ENCODE peak calls at places on chromosomes 12 and 14, in ten cellular contexts. One of them, this sample, is unnamed.

GRCh38 chr12:27521066-27521465 is 2.9 kb upstream of the PPFIBP1 start:
- DNase-seq in CD4-positive, alpha-beta T cell: no peak
- DNase-seq in adrenal gland: no peak
- DNase-seq in Panc1: no peak
- DNase-seq in psoas muscle: no peak
- DNase-seq in caudate nucleus: no peak
- DNase-seq in A549: no peak
- DNase-seq in lower lobe of right lung: no peak
- DNase-seq in fibroblast of lung: peak
- DNase-seq in GM23248: peak
- DNase-seq in this sample: no peak

GRCh38 chr12:95262808-95263207 is 45.2 kb downstream of the VEZT start:
- DNase-seq in CD4-positive, alpha-beta T cell: no peak
- DNase-seq in adrenal gland: no peak
- DNase-seq in Panc1: no peak
- DNase-seq in psoas muscle: no peak
- DNase-seq in caudate nucleus: no peak
- DNase-seq in A549: no peak
- DNase-seq in lower lobe of right lung: no peak
- DNase-seq in fibroblast of lung: no peak
- DNase-seq in GM23248: no peak
- DNase-seq in this sample: no peak

GRCh38 chr12:1842183-1842904 is 22.0 kb downstream of the LRTM2 start:
- DNase-seq in CD4-positive, alpha-beta T cell: no peak
- DNase-seq in adrenal gland: no peak
- DNase-seq in Panc1: no peak
- DNase-seq in psoas muscle: no peak
- DNase-seq in caudate nucleus: no peak
- DNase-seq in A549: no peak
- DNase-seq in lower lobe of right lung: peak
- DNase-seq in fibroblast of lung: no peak
- DNase-seq in GM23248: no peak
- DNase-seq in this sample: no peak

GRCh38 chr12:66984962-66985361 is 284.2 kb upstream of the CAND1 start:
- DNase-seq in CD4-positive, alpha-beta T cell: no peak
- DNase-seq in adrenal gland: no peak
- DNase-seq in Panc1: no peak
- DNase-seq in psoas muscle: no peak
- DNase-seq in caudate nucleus: no peak
- DNase-seq in A549: no peak
- DNase-seq in lower lobe of right lung: no peak
- DNase-seq in fibroblast of lung: peak
- DNase-seq in GM23248: no peak
- DNase-seq in this sample: peak

GRCh38 chr14:55850803-55851202 is 267.4 kb upstream of the PELI2 start:
- DNase-seq in CD4-positive, alpha-beta T cell: no peak
- DNase-seq in adrenal gland: no peak
- DNase-seq in Panc1: no peak
- DNase-seq in psoas muscle: no peak
- DNase-seq in caudate nucleus: no peak
- DNase-seq in A549: no peak
- DNase-seq in lower lobe of right lung: no peak
- DNase-seq in fibroblast of lung: peak
- DNase-seq in GM23248: peak
- DNase-seq in this sample: no peak

GRCh38 chr12:89472508-89472907 is 52.1 kb downstream of the GALNT4 start:
- DNase-seq in CD4-positive, alpha-beta T cell: no peak
- DNase-seq in adrenal gland: no peak
- DNase-seq in Panc1: no peak
- DNase-seq in psoas muscle: no peak
- DNase-seq in caudate nucleus: no peak
- DNase-seq in A549: no peak
- DNase-seq in lower lobe of right lung: no peak
- DNase-seq in fibroblast of lung: peak
- DNase-seq in GM23248: peak
- DNase-seq in this sample: no peak

GRCh38 chr14:89417469-89418225 is 614 bp upstream of the FOXN3 start:
- DNase-seq in CD4-positive, alpha-beta T cell: peak
- DNase-seq in adrenal gland: peak
- DNase-seq in Panc1: no peak
- DNase-seq in psoas muscle: peak
- DNase-seq in caudate nucleus: no peak
- DNase-seq in A549: peak
- DNase-seq in lower lobe of right lung: peak
- DNase-seq in fibroblast of lung: peak
- DNase-seq in GM23248: peak
- DNase-seq in this sample: no peak

GRCh38 chr12:12600659-12601058 is 11.0 kb upstream of the CREBL2 start:
- DNase-seq in CD4-positive, alpha-beta T cell: no peak
- DNase-seq in adrenal gland: peak
- DNase-seq in Panc1: no peak
- DNase-seq in psoas muscle: no peak
- DNase-seq in caudate nucleus: no peak
- DNase-seq in A549: peak
- DNase-seq in lower lobe of right lung: peak
- DNase-seq in fibroblast of lung: no peak
- DNase-seq in GM23248: no peak
- DNase-seq in this sample: no peak

GRCh38 chr14:71729581-71729980 is 202.6 kb upstream of the RGS6 start:
- DNase-seq in CD4-positive, alpha-beta T cell: no peak
- DNase-seq in adrenal gland: no peak
- DNase-seq in Panc1: no peak
- DNase-seq in psoas muscle: no peak
- DNase-seq in caudate nucleus: no peak
- DNase-seq in A549: no peak
- DNase-seq in lower lobe of right lung: no peak
- DNase-seq in fibroblast of lung: peak
- DNase-seq in GM23248: no peak
- DNase-seq in this sample: no peak

GRCh38 chr14:71730471-71730870 is 201.8 kb upstream of the RGS6 start:
- DNase-seq in CD4-positive, alpha-beta T cell: no peak
- DNase-seq in adrenal gland: no peak
- DNase-seq in Panc1: no peak
- DNase-seq in psoas muscle: no peak
- DNase-seq in caudate nucleus: no peak
- DNase-seq in A549: no peak
- DNase-seq in lower lobe of right lung: no peak
- DNase-seq in fibroblast of lung: peak
- DNase-seq in GM23248: peak
- DNase-seq in this sample: no peak

GRCh38 chr14:71728386-71728785 is 203.8 kb upstream of the RGS6 start:
- DNase-seq in CD4-positive, alpha-beta T cell: no peak
- DNase-seq in adrenal gland: no peak
- DNase-seq in Panc1: no peak
- DNase-seq in psoas muscle: no peak
- DNase-seq in caudate nucleus: no peak
- DNase-seq in A549: no peak
- DNase-seq in lower lobe of right lung: no peak
- DNase-seq in fibroblast of lung: peak
- DNase-seq in GM23248: peak
- DNase-seq in this sample: no peak

GRCh38 chr14:71733210-71733883 is 198.9 kb upstream of the RGS6 start:
- DNase-seq in CD4-positive, alpha-beta T cell: no peak
- DNase-seq in adrenal gland: no peak
- DNase-seq in Panc1: no peak
- DNase-seq in psoas muscle: no peak
- DNase-seq in caudate nucleus: no peak
- DNase-seq in A549: no peak
- DNase-seq in lower lobe of right lung: no peak
- DNase-seq in fibroblast of lung: peak
- DNase-seq in GM23248: peak
- DNase-seq in this sample: no peak

DNA sequence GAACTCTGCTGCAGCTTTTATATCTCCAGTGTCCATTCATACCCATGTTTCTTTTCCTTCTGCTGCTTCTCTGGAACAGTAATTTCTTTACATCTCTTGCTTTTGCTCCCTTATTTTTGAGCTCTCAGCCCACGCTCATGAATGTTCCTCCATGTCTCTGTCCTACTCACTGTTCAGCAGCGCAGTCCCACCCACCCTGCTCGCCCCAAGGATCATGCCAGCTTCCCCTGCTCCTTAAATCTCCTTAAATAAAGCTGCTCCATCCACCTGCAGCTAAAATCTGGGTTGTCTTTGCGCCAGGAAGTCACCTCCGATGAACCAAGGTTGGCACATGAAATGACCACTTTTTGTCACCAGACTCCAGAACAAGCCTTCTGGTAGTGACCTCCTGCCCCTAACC is 201.1 kb upstream of the RGS6 start:
- DNase-seq in CD4-positive, alpha-beta T cell: no peak
- DNase-seq in adrenal gland: no peak
- DNase-seq in Panc1: no peak
- DNase-seq in psoas muscle: no peak
- DNase-seq in caudate nucleus: no peak
- DNase-seq in A549: no peak
- DNase-seq in lower lobe of right lung: no peak
- DNase-seq in fibroblast of lung: no peak
- DNase-seq in GM23248: no peak
- DNase-seq in this sample: no peak
- H3K27ac ChIP-seq in CD4-positive, alpha-beta T cell: no peak
- H3K27ac ChIP-seq in adrenal gland: no peak
- H3K27ac ChIP-seq in Panc1: no peak
- H3K27ac ChIP-seq in psoas muscle: no peak
- H3K27ac ChIP-seq in caudate nucleus: peak
- H3K27ac ChIP-seq in A549: no peak
- H3K27ac ChIP-seq in lower lobe of right lung: no peak
- H3K27ac ChIP-seq in fibroblast of lung: no peak
- H3K27ac ChIP-seq in GM23248: peak
- H3K27ac ChIP-seq in this sample: no peak

GRCh38 chr14:105335735-105336476 is 21.4 kb downstream of the PACS2 start:
- DNase-seq in CD4-positive, alpha-beta T cell: no peak
- DNase-seq in adrenal gland: peak
- DNase-seq in Panc1: no peak
- DNase-seq in psoas muscle: peak
- DNase-seq in caudate nucleus: no peak
- DNase-seq in A549: no peak
- DNase-seq in lower lobe of right lung: peak
- DNase-seq in fibroblast of lung: no peak
- DNase-seq in GM23248: no peak
- DNase-seq in this sample: no peak

GRCh38 chr14:105337966-105338365 is 23.4 kb downstream of the PACS2 start:
- DNase-seq in CD4-positive, alpha-beta T cell: no peak
- DNase-seq in adrenal gland: peak
- DNase-seq in Panc1: no peak
- DNase-seq in psoas muscle: peak
- DNase-seq in caudate nucleus: no peak
- DNase-seq in A549: no peak
- DNase-seq in lower lobe of right lung: peak
- DNase-seq in fibroblast of lung: no peak
- DNase-seq in GM23248: no peak
- DNase-seq in this sample: no peak

GRCh38 chr14:105336477-105337287 is 22.1 kb downstream of the PACS2 start:
- DNase-seq in CD4-positive, alpha-beta T cell: no peak
- DNase-seq in adrenal gland: no peak
- DNase-seq in Panc1: no peak
- DNase-seq in psoas muscle: no peak
- DNase-seq in caudate nucleus: no peak
- DNase-seq in A549: no peak
- DNase-seq in lower lobe of right lung: peak
- DNase-seq in fibroblast of lung: no peak
- DNase-seq in GM23248: no peak
- DNase-seq in this sample: no peak

GRCh38 chr14:105338392-105338791 is 23.8 kb downstream of the PACS2 start:
- DNase-seq in CD4-positive, alpha-beta T cell: no peak
- DNase-seq in adrenal gland: no peak
- DNase-seq in Panc1: no peak
- DNase-seq in psoas muscle: no peak
- DNase-seq in caudate nucleus: no peak
- DNase-seq in A549: no peak
- DNase-seq in lower lobe of right lung: peak
- DNase-seq in fibroblast of lung: no peak
- DNase-seq in GM23248: no peak
- DNase-seq in this sample: no peak

DNA sequence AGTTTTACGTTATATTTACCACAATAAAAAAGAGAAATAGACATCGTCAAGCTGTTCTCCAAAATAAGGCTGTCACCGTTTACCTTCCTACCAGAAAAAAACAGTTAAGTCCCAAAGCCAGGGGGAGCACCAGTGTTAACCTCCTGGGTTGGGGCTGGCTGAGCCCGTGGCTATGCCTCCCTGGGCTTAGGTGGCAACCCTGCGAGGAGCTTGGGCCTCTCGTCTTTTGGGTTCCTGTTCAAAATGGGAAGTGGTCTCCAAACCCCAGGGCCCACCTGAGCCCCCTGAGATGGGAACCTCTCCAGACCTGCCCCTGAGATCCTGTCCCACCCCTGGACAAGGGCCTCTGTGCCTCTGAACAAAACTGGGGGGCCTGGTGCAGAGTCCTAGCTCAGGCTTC is 22.9 kb downstream of the PACS2 start:
- DNase-seq in CD4-positive, alpha-beta T cell: no peak
- DNase-seq in adrenal gland: no peak
- DNase-seq in Panc1: no peak
- DNase-seq in psoas muscle: no peak
- DNase-seq in caudate nucleus: no peak
- DNase-seq in A549: no peak
- DNase-seq in lower lobe of right lung: peak
- DNase-seq in fibroblast of lung: no peak
- DNase-seq in GM23248: no peak
- DNase-seq in this sample: no peak
- H3K27ac ChIP-seq in CD4-positive, alpha-beta T cell: no peak
- H3K27ac ChIP-seq in adrenal gland: no peak
- H3K27ac ChIP-seq in Panc1: no peak
- H3K27ac ChIP-seq in psoas muscle: peak
- H3K27ac ChIP-seq in caudate nucleus: no peak
- H3K27ac ChIP-seq in A549: no peak
- H3K27ac ChIP-seq in lower lobe of right lung: no peak
- H3K27ac ChIP-seq in fibroblast of lung: no peak
- H3K27ac ChIP-seq in GM23248: no peak
- H3K27ac ChIP-seq in this sample: no peak

GRCh38 chr14:51715250-51715649 is 63.5 kb downstream of the FRMD6 start:
- DNase-seq in CD4-positive, alpha-beta T cell: no peak
- DNase-seq in adrenal gland: no peak
- DNase-seq in Panc1: no peak
- DNase-seq in psoas muscle: no peak
- DNase-seq in caudate nucleus: no peak
- DNase-seq in A549: no peak
- DNase-seq in lower lobe of right lung: no peak
- DNase-seq in fibroblast of lung: no peak
- DNase-seq in GM23248: no peak
- DNase-seq in this sample: no peak

GRCh38 chr14:51716610-51717009 is 64.9 kb downstream of the FRMD6 start:
- DNase-seq in CD4-positive, alpha-beta T cell: no peak
- DNase-seq in adrenal gland: no peak
- DNase-seq in Panc1: no peak
- DNase-seq in psoas muscle: no peak
- DNase-seq in caudate nucleus: no peak
- DNase-seq in A549: no peak
- DNase-seq in lower lobe of right lung: no peak
- DNase-seq in fibroblast of lung: peak
- DNase-seq in GM23248: peak
- DNase-seq in this sample: no peak

GRCh38 chr14:51719970-51720369 is 68.3 kb downstream of the FRMD6 start:
- DNase-seq in CD4-positive, alpha-beta T cell: no peak
- DNase-seq in adrenal gland: no peak
- DNase-seq in Panc1: no peak
- DNase-seq in psoas muscle: no peak
- DNase-seq in caudate nucleus: no peak
- DNase-seq in A549: no peak
- DNase-seq in lower lobe of right lung: no peak
- DNase-seq in fibroblast of lung: no peak
- DNase-seq in GM23248: no peak
- DNase-seq in this sample: no peak

GRCh38 chr14:51711505-51711904 is 59.8 kb downstream of the FRMD6 start:
- DNase-seq in CD4-positive, alpha-beta T cell: no peak
- DNase-seq in adrenal gland: no peak
- DNase-seq in Panc1: no peak
- DNase-seq in psoas muscle: no peak
- DNase-seq in caudate nucleus: no peak
- DNase-seq in A549: no peak
- DNase-seq in lower lobe of right lung: no peak
- DNase-seq in fibroblast of lung: no peak
- DNase-seq in GM23248: peak
- DNase-seq in this sample: no peak

DNA sequence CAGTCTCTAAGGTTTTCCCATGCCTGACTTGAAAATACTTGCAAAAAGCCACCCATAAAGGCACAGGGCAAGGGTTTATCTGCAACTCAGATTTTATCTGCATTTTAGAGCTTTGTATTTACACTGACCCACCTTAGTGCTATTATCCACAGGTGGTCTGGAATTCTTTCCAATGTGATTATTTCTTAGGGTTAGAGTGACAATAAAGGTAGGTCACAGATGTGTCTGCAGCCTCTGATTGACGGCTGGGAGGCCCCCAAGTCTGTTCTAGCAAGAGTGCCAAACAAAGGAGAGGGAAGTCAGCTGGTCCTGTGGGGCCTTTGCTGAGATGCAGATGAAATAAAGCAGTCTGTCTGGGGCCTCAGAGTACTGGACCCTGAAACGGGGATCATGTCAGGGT is 64.0 kb downstream of the FRMD6 start:
- DNase-seq in CD4-positive, alpha-beta T cell: no peak
- DNase-seq in adrenal gland: no peak
- DNase-seq in Panc1: no peak
- DNase-seq in psoas muscle: no peak
- DNase-seq in caudate nucleus: no peak
- DNase-seq in A549: no peak
- DNase-seq in lower lobe of right lung: no peak
- DNase-seq in fibroblast of lung: no peak
- DNase-seq in GM23248: no peak
- DNase-seq in this sample: no peak
- H3K27ac ChIP-seq in CD4-positive, alpha-beta T cell: no peak
- H3K27ac ChIP-seq in adrenal gland: no peak
- H3K27ac ChIP-seq in Panc1: no peak
- H3K27ac ChIP-seq in psoas muscle: no peak
- H3K27ac ChIP-seq in caudate nucleus: no peak
- H3K27ac ChIP-seq in A549: no peak
- H3K27ac ChIP-seq in lower lobe of right lung: no peak
- H3K27ac ChIP-seq in fibroblast of lung: no peak
- H3K27ac ChIP-seq in GM23248: peak
- H3K27ac ChIP-seq in this sample: peak

GRCh38 chr12:79423560-79423959 is 267.2 kb downstream of the PAWR start:
- DNase-seq in CD4-positive, alpha-beta T cell: no peak
- DNase-seq in adrenal gland: peak
- DNase-seq in Panc1: no peak
- DNase-seq in psoas muscle: no peak
- DNase-seq in caudate nucleus: no peak
- DNase-seq in A549: no peak
- DNase-seq in lower lobe of right lung: no peak
- DNase-seq in fibroblast of lung: no peak
- DNase-seq in GM23248: peak
- DNase-seq in this sample: no peak
- H3K27ac ChIP-seq in CD4-positive, alpha-beta T cell: no peak
- H3K27ac ChIP-seq in adrenal gland: peak
- H3K27ac ChIP-seq in Panc1: peak
- H3K27ac ChIP-seq in psoas muscle: no peak
- H3K27ac ChIP-seq in caudate nucleus: no peak
- H3K27ac ChIP-seq in A549: peak
- H3K27ac ChIP-seq in lower lobe of right lung: no peak
- H3K27ac ChIP-seq in fibroblast of lung: peak
- H3K27ac ChIP-seq in GM23248: peak
- H3K27ac ChIP-seq in this sample: no peak